ENCODE peak calls at places on chromosome 2, in nine cellular contexts. C is ELF-1; O is nephron progenitor cell; T is GM10248; H is stimulated activated naive B cell treated with anti-CD40 and anti-IgM and Interleukin-4, amounts not matched to agents 10 μg/mL and 1 μg/mL and 100 μg/mL, for 72 hours; S is right cardiac atrium; N is CD8-positive, alpha-beta T cell; U is T-helper 2 cell; Y is activated CD8-positive, alpha-beta memory T cell treated with anti-CD3 and anti-CD28 coated beads for 24 hours. L is an unnamed sample.

GRCh38 chr2:135819211-135819610 is 17.8 kb downstream of the LCT start:
- DNase-seq in N (no peak), C (peak; percentile 38), U (no peak), H (no peak), O (no peak), Y (peak; percentile 71), S (no peak), T (no peak), L (no peak)

GRCh38 chr2:140892429-140892828 is 1238.4 kb downstream of the LRP1B start:
- DNase-seq in T (no peak), U (no peak), O (no peak), N (no peak), S (no peak), Y (no peak), C (no peak), H (no peak), L (no peak)

GRCh38 chr2:9800975-9801723 is 42.1 kb upstream of the TAF1B start:
- DNase-seq in O (no peak), Y (peak; percentile 72), C (peak; percentile 71), T (peak; percentile 62), N (no peak), U (peak; percentile 84), S (peak; percentile 54), H (no peak), L (peak; percentile 56)

GRCh38 chr2:190267302-190267701 is 52.3 kb downstream of the HIBCH start:
- DNase-seq in U (no peak), Y (no peak), S (no peak), C (no peak), T (no peak), O (no peak), H (no peak), N (no peak), L (no peak)

GRCh38 chr2:16128746-16129610 is 188.6 kb downstream of the MYCN start:
- DNase-seq in Y (no peak), T (no peak), H (no peak), C (no peak), O (no peak), N (no peak), S (no peak), U (no peak), L (no peak)

GRCh38 chr2:135164431-135164830 is 112.3 kb downstream of the RAB3GAP1 start:
- DNase-seq in C (no peak), N (no peak), H (no peak), S (no peak), U (no peak), T (no peak), O (no peak), Y (no peak), L (no peak)

GRCh38 chr2:158214431-158214830 is 112.8 kb downstream of the UPP2 start:
- DNase-seq in C (no peak), N (no peak), Y (no peak), S (no peak), T (peak; percentile 29), U (no peak), H (no peak), O (no peak), L (no peak)

GRCh38 chr2:231732604-231733003 is 24.3 kb downstream of the PTMA start:
- DNase-seq in U (no peak), S (no peak), H (no peak), T (no peak), C (no peak), O (no peak), N (no peak), Y (no peak), L (no peak)

GRCh38 chr2:63962186-63962585 is 57.0 kb downstream of the VPS54 start:
- DNase-seq in U (no peak), T (no peak), Y (no peak), N (no peak), O (no peak), H (no peak), C (no peak), S (no peak), L (no peak)

GRCh38 chr2:207283356-207283755 is 117.6 kb upstream of the KLF7 start:
- DNase-seq in O (no peak), Y (no peak), H (no peak), U (no peak), N (no peak), C (peak; percentile 41), S (peak; percentile 19), T (no peak), L (no peak)

GRCh38 chr2:239303711-239304532 is 96.9 kb downstream of the HDAC4 start:
- DNase-seq in C (no peak), O (no peak), H (no peak), U (no peak), T (peak; percentile 46), S (no peak), Y (no peak), N (no peak), L (peak; percentile 11)

GRCh38 chr2:239245872-239246701 is 154.7 kb downstream of the HDAC4 start:
- DNase-seq in Y (no peak), O (peak; percentile 41), U (no peak), T (no peak), H (no peak), C (peak; percentile 56), S (no peak), N (no peak), L (no peak)

GRCh38 chr2:57877811-57878572 is 168.6 kb upstream of the VRK2 start:
- DNase-seq in Y (no peak), U (no peak), O (no peak), S (no peak), H (no peak), C (no peak), N (no peak), T (no peak), L (no peak)